ENCODE peak calls at places on chromosomes 4 and X, in eight cellular contexts. One of them, this sample, is unnamed.

GRCh38 chr4:186719925-186720694 is 3.5 kb downstream of the FAT1 start:
- DNase-seq in GM13977: no peak
- DNase-seq in NCI-H2171 treated with DMSO at 0.1 percent for 48 hours: no peak
- DNase-seq in effector CD8-positive, alpha-beta T cell: no peak
- DNase-seq in cardiac muscle cell: peak
- DNase-seq in stimulated activated CD8-positive, alpha-beta memory T cell treated with anti-CD3 and anti-CD28 coated beads, Interleukin-7, amount 100 ng/mL, for 1 hour: no peak
- DNase-seq in SW480: no peak
- DNase-seq in Daoy: peak
- DNase-seq in this sample: no peak

GRCh38 chrX:134868766-134869495 is 121.9 kb upstream of the SMIM10 start:
- DNase-seq in GM13977: no peak
- DNase-seq in NCI-H2171 treated with DMSO at 0.1 percent for 48 hours: no peak
- DNase-seq in effector CD8-positive, alpha-beta T cell: no peak
- DNase-seq in cardiac muscle cell: peak
- DNase-seq in stimulated activated CD8-positive, alpha-beta memory T cell treated with anti-CD3 and anti-CD28 coated beads, Interleukin-7, amount 100 ng/mL, for 1 hour: no peak
- DNase-seq in SW480: peak
- DNase-seq in Daoy: peak
- DNase-seq in this sample: peak

GRCh38 chr4:169773889-169774288 is 16.1 kb upstream of the HPF1 start:
- DNase-seq in GM13977: no peak
- DNase-seq in NCI-H2171 treated with DMSO at 0.1 percent for 48 hours: no peak
- DNase-seq in effector CD8-positive, alpha-beta T cell: no peak
- DNase-seq in cardiac muscle cell: no peak
- DNase-seq in stimulated activated CD8-positive, alpha-beta memory T cell treated with anti-CD3 and anti-CD28 coated beads, Interleukin-7, amount 100 ng/mL, for 1 hour: no peak
- DNase-seq in SW480: no peak
- DNase-seq in Daoy: no peak
- DNase-seq in this sample: no peak

GRCh38 chrX:98380106-98380505 is 1496.4 kb downstream of the RPA4 start:
- DNase-seq in GM13977: no peak
- DNase-seq in NCI-H2171 treated with DMSO at 0.1 percent for 48 hours: no peak
- DNase-seq in effector CD8-positive, alpha-beta T cell: no peak
- DNase-seq in cardiac muscle cell: no peak
- DNase-seq in stimulated activated CD8-positive, alpha-beta memory T cell treated with anti-CD3 and anti-CD28 coated beads, Interleukin-7, amount 100 ng/mL, for 1 hour: no peak
- DNase-seq in SW480: no peak
- DNase-seq in Daoy: no peak
- DNase-seq in this sample: no peak

GRCh38 chr4:165433529-165433928 is 54.7 kb downstream of the CPE start:
- DNase-seq in GM13977: no peak
- DNase-seq in NCI-H2171 treated with DMSO at 0.1 percent for 48 hours: no peak
- DNase-seq in effector CD8-positive, alpha-beta T cell: no peak
- DNase-seq in cardiac muscle cell: no peak
- DNase-seq in stimulated activated CD8-positive, alpha-beta memory T cell treated with anti-CD3 and anti-CD28 coated beads, Interleukin-7, amount 100 ng/mL, for 1 hour: no peak
- DNase-seq in SW480: no peak
- DNase-seq in Daoy: no peak
- DNase-seq in this sample: no peak

GRCh38 chr4:183390374-183390773 is 54.1 kb upstream of the CDKN2AIP start:
- DNase-seq in GM13977: no peak
- DNase-seq in NCI-H2171 treated with DMSO at 0.1 percent for 48 hours: no peak
- DNase-seq in effector CD8-positive, alpha-beta T cell: no peak
- DNase-seq in cardiac muscle cell: no peak
- DNase-seq in stimulated activated CD8-positive, alpha-beta memory T cell treated with anti-CD3 and anti-CD28 coated beads, Interleukin-7, amount 100 ng/mL, for 1 hour: no peak
- DNase-seq in SW480: no peak
- DNase-seq in Daoy: peak
- DNase-seq in this sample: no peak

GRCh38 chr4:185359767-185360446 is 35.8 kb downstream of the LRP2BP start:
- DNase-seq in GM13977: no peak
- DNase-seq in NCI-H2171 treated with DMSO at 0.1 percent for 48 hours: no peak
- DNase-seq in effector CD8-positive, alpha-beta T cell: no peak
- DNase-seq in cardiac muscle cell: peak
- DNase-seq in stimulated activated CD8-positive, alpha-beta memory T cell treated with anti-CD3 and anti-CD28 coated beads, Interleukin-7, amount 100 ng/mL, for 1 hour: no peak
- DNase-seq in SW480: no peak
- DNase-seq in Daoy: peak
- DNase-seq in this sample: no peak

GRCh38 chr4:55312491-55313101 is 33.4 kb upstream of the SRD5A3 start:
- DNase-seq in GM13977: peak
- DNase-seq in NCI-H2171 treated with DMSO at 0.1 percent for 48 hours: peak
- DNase-seq in effector CD8-positive, alpha-beta T cell: no peak
- DNase-seq in cardiac muscle cell: peak
- DNase-seq in stimulated activated CD8-positive, alpha-beta memory T cell treated with anti-CD3 and anti-CD28 coated beads, Interleukin-7, amount 100 ng/mL, for 1 hour: no peak
- DNase-seq in SW480: peak
- DNase-seq in Daoy: peak
- DNase-seq in this sample: peak

GRCh38 chr4:108978066-108978465 is 215.2 kb upstream of the ETNPPL start:
- DNase-seq in GM13977: no peak
- DNase-seq in NCI-H2171 treated with DMSO at 0.1 percent for 48 hours: no peak
- DNase-seq in effector CD8-positive, alpha-beta T cell: no peak
- DNase-seq in cardiac muscle cell: no peak
- DNase-seq in stimulated activated CD8-positive, alpha-beta memory T cell treated with anti-CD3 and anti-CD28 coated beads, Interleukin-7, amount 100 ng/mL, for 1 hour: no peak
- DNase-seq in SW480: no peak
- DNase-seq in Daoy: no peak
- DNase-seq in this sample: no peak

This sample was measured in RCC 7860.